ENCODE peak calls at places on chromosomes 2 and 18, in four cellular contexts. One of them, this sample, is unnamed. For H3K27me3, the result is how much of the 10 kb centered on the place peaks cover.

GRCh38 chr2:192499476-192499875 is 304.7 kb upstream of the TMEFF2 start:
- DNase-seq in sigmoid colon: no peak
- DNase-seq in endothelial cell of umbilical vein: no peak
- DNase-seq in upper lobe of left lung: no peak
- DNase-seq in this sample: no peak

GRCh38 chr18:5728566-5728965 is 166.8 kb downstream of the TMEM200C start:
- DNase-seq in endothelial cell of umbilical vein: no peak
- DNase-seq in sigmoid colon: no peak
- DNase-seq in upper lobe of left lung: no peak
- DNase-seq in this sample: no peak

GRCh38 chr2:127623388-127624320 is 22.3 kb upstream of the GPR17 start:
- DNase-seq in endothelial cell of umbilical vein: no peak
- DNase-seq in sigmoid colon: peak
- DNase-seq in upper lobe of left lung: peak
- DNase-seq in this sample: no peak

GRCh38 chr2:48699377-48699951 is 56.1 kb downstream of the LHCGR start:
- DNase-seq in upper lobe of left lung: no peak
- DNase-seq in endothelial cell of umbilical vein: no peak
- DNase-seq in sigmoid colon: no peak
- DNase-seq in this sample: no peak

GRCh38 chr2:28691774-28692281 is 59.8 kb upstream of the PPP1CB start:
- DNase-seq in upper lobe of left lung: no peak
- DNase-seq in sigmoid colon: peak
- DNase-seq in endothelial cell of umbilical vein: peak
- DNase-seq in this sample: no peak

GRCh38 chr18:58235001-58235436 is 191.0 kb downstream of the NEDD4L start:
- DNase-seq in sigmoid colon: no peak
- DNase-seq in upper lobe of left lung: no peak
- DNase-seq in endothelial cell of umbilical vein: no peak
- DNase-seq in this sample: peak

GRCh38 chr2:9335322-9335754 is 88.0 kb downstream of the ITGB1BP1 start:
- DNase-seq in endothelial cell of umbilical vein: no peak
- DNase-seq in sigmoid colon: no peak
- DNase-seq in upper lobe of left lung: no peak
- DNase-seq in this sample: no peak

GRCh38 chr18:51340332-51340731 is 142.9 kb upstream of the MEX3C start:
- DNase-seq in endothelial cell of umbilical vein: no peak
- DNase-seq in upper lobe of left lung: no peak
- DNase-seq in sigmoid colon: no peak
- DNase-seq in this sample: no peak

GRCh38 chr2:3198119-3198518 is 179.5 kb downstream of the EIPR1 start:
- DNase-seq in upper lobe of left lung: no peak
- DNase-seq in endothelial cell of umbilical vein: no peak
- DNase-seq in sigmoid colon: no peak
- DNase-seq in this sample: no peak

GRCh38 chr2:135850811-135851668 is 14.1 kb upstream of the LCT start:
- DNase-seq in sigmoid colon: no peak
- DNase-seq in upper lobe of left lung: no peak
- DNase-seq in endothelial cell of umbilical vein: no peak
- DNase-seq in this sample: no peak

GRCh38 chr2:205188516-205189138 is 493.7 kb upstream of the NRP2 start:
- DNase-seq in sigmoid colon: peak
- DNase-seq in upper lobe of left lung: no peak
- DNase-seq in endothelial cell of umbilical vein: no peak
- DNase-seq in this sample: no peak

GRCh38 chr2:199303814-199304213 is 153.9 kb downstream of the SATB2 start:
- DNase-seq in sigmoid colon: no peak
- DNase-seq in upper lobe of left lung: no peak
- DNase-seq in endothelial cell of umbilical vein: peak
- DNase-seq in this sample: no peak

GRCh38 chr2:241501551-241501950 is 6.8 kb downstream of the STK25 start:
- DNase-seq in sigmoid colon: no peak
- DNase-seq in upper lobe of left lung: no peak
- DNase-seq in endothelial cell of umbilical vein: no peak
- DNase-seq in this sample: no peak

GRCh38 chr2:144389930-144390311 is 130.0 kb downstream of the ZEB2 start:
- DNase-seq in sigmoid colon: no peak
- DNase-seq in upper lobe of left lung: no peak
- DNase-seq in endothelial cell of umbilical vein: no peak
- DNase-seq in this sample: no peak

GRCh38 chr2:9410108-9410507 is 13.2 kb downstream of the ITGB1BP1 start:
- DNase-seq in sigmoid colon: no peak
- DNase-seq in upper lobe of left lung: no peak
- DNase-seq in endothelial cell of umbilical vein: no peak
- DNase-seq in this sample: no peak

GRCh38 chr2:73085691-73086090 is 14.2 kb upstream of the SFXN5 start:
- DNase-seq in endothelial cell of umbilical vein: peak
- DNase-seq in upper lobe of left lung: no peak
- DNase-seq in sigmoid colon: peak
- DNase-seq in this sample: peak

GRCh38 chr2:107588960-107589542 is 237.6 kb upstream of the RGPD4 start:
- DNase-seq in sigmoid colon: no peak
- DNase-seq in endothelial cell of umbilical vein: no peak
- DNase-seq in upper lobe of left lung: no peak
- DNase-seq in this sample: no peak

GRCh38 chr2:176129013-176129796 is at the start of gene HOXD8:
- DNase-seq in sigmoid colon: peak
- DNase-seq in upper lobe of left lung: peak
- DNase-seq in endothelial cell of umbilical vein: peak
- DNase-seq in this sample: no peak

DNA sequence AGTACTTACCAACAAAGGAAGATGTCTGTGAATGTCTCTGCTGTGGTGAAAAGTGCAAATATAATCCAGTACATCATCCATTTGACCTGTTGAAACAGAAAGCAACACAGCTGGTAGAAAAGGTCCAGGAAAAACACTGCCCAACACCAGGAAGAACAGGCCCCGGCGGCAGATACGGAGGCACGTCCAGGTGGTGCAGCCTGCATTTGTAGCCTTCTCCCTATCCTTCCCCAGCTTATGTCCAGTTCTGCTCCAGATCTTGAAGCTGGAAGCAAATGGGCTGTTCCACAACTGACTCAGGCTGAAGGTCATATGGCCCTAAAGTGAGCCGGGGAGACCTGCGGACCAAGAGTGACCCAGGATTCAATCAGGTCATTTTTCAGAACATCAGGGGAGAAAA is 64.7 kb downstream of the MRPL35 start:
- DNase-seq in endothelial cell of umbilical vein: no peak
- DNase-seq in sigmoid colon: no peak
- DNase-seq in upper lobe of left lung: no peak
- DNase-seq in this sample: no peak
- H3K27me3 ChIP-seq in endothelial cell of umbilical vein: under half
- H3K27me3 ChIP-seq in sigmoid colon: under half
- H3K27me3 ChIP-seq in upper lobe of left lung: under half
- H3K27me3 ChIP-seq in this sample: under half

GRCh38 chr2:181193550-181193949 is 213.1 kb downstream of the UBE2E3 start:
- DNase-seq in upper lobe of left lung: no peak
- DNase-seq in endothelial cell of umbilical vein: no peak
- DNase-seq in sigmoid colon: no peak
- DNase-seq in this sample: no peak

GRCh38 chr2:181185948-181186347 is 205.5 kb downstream of the UBE2E3 start:
- DNase-seq in sigmoid colon: no peak
- DNase-seq in endothelial cell of umbilical vein: no peak
- DNase-seq in upper lobe of left lung: no peak
- DNase-seq in this sample: no peak

GRCh38 chr2:181189932-181190331 is 209.5 kb downstream of the UBE2E3 start:
- DNase-seq in upper lobe of left lung: no peak
- DNase-seq in endothelial cell of umbilical vein: no peak
- DNase-seq in sigmoid colon: no peak
- DNase-seq in this sample: no peak

GRCh38 chr2:181188605-181189004 is 208.2 kb downstream of the UBE2E3 start:
- DNase-seq in sigmoid colon: no peak
- DNase-seq in upper lobe of left lung: no peak
- DNase-seq in endothelial cell of umbilical vein: no peak
- DNase-seq in this sample: no peak

DNA sequence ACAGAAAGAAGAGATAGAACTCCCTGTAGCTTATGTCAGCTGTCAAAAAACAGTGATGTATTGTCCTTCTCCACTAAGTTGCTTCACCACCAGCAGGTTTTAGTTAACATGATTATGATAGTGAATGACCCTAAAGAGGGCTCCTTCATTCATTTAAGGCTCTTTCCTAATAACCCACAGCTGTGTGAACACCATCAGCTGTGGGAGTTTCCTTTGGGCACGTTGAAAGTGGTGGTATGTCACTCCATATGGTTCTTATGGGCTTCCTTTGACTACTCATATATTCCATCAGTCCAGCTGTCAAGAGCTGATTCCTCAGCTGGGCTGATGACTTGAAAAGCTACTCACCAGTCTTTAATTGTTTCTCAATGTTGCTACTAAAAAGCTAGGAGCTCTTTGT is 210.3 kb downstream of the UBE2E3 start:
- DNase-seq in endothelial cell of umbilical vein: no peak
- DNase-seq in sigmoid colon: no peak
- DNase-seq in upper lobe of left lung: no peak
- DNase-seq in this sample: no peak
- TF ChIP-seq POLR2AphosphoS5 in endothelial cell of umbilical vein: no peak
- TF ChIP-seq POLR2AphosphoS5 in sigmoid colon: no peak
- TF ChIP-seq POLR2AphosphoS5 in upper lobe of left lung: no peak
- TF ChIP-seq POLR2AphosphoS5 in this sample: no peak

GRCh38 chr2:179275280-179276013 is 10.8 kb upstream of the SESTD1 start:
- DNase-seq in sigmoid colon: no peak
- DNase-seq in upper lobe of left lung: no peak
- DNase-seq in endothelial cell of umbilical vein: no peak
- DNase-seq in this sample: no peak
- H3K27ac ChIP-seq in sigmoid colon: peak
- H3K27ac ChIP-seq in upper lobe of left lung: no peak
- H3K27ac ChIP-seq in endothelial cell of umbilical vein: no peak
- H3K27ac ChIP-seq in this sample: no peak

GRCh38 chr2:85761946-85762345 is 8.2 kb downstream of the ATOH8 start:
- DNase-seq in sigmoid colon: no peak
- DNase-seq in endothelial cell of umbilical vein: no peak
- DNase-seq in upper lobe of left lung: no peak
- DNase-seq in this sample: no peak

GRCh38 chr2:85763132-85763531 is 9.3 kb downstream of the ATOH8 start:
- DNase-seq in sigmoid colon: no peak
- DNase-seq in upper lobe of left lung: no peak
- DNase-seq in endothelial cell of umbilical vein: no peak
- DNase-seq in this sample: no peak

GRCh38 chr2:85760872-85761271 is 7.1 kb downstream of the ATOH8 start:
- DNase-seq in endothelial cell of umbilical vein: no peak
- DNase-seq in sigmoid colon: no peak
- DNase-seq in upper lobe of left lung: no peak
- DNase-seq in this sample: no peak

GRCh38 chr2:85760371-85760770 is 6.6 kb downstream of the ATOH8 start:
- DNase-seq in upper lobe of left lung: no peak
- DNase-seq in endothelial cell of umbilical vein: peak
- DNase-seq in sigmoid colon: no peak
- DNase-seq in this sample: no peak

GRCh38 chr2:85761512-85761944 is 7.7 kb downstream of the ATOH8 start:
- DNase-seq in sigmoid colon: no peak
- DNase-seq in endothelial cell of umbilical vein: no peak
- DNase-seq in upper lobe of left lung: no peak
- DNase-seq in this sample: no peak
- H3K27me3 ChIP-seq in sigmoid colon: under half
- H3K27me3 ChIP-seq in endothelial cell of umbilical vein: under half
- H3K27me3 ChIP-seq in upper lobe of left lung: under half
- H3K27me3 ChIP-seq in this sample: under half

GRCh38 chr2:190283783-190284182 is 35.8 kb downstream of the HIBCH start:
- DNase-seq in endothelial cell of umbilical vein: no peak
- DNase-seq in sigmoid colon: no peak
- DNase-seq in upper lobe of left lung: no peak
- DNase-seq in this sample: no peak
- TF ChIP-seq POLR2AphosphoS5 in endothelial cell of umbilical vein: no peak
- TF ChIP-seq POLR2AphosphoS5 in sigmoid colon: no peak
- TF ChIP-seq POLR2AphosphoS5 in upper lobe of left lung: no peak
- TF ChIP-seq POLR2AphosphoS5 in this sample: no peak

GRCh38 chr2:20106746-20107145 is 55.3 kb upstream of the LAPTM4A start:
- DNase-seq in upper lobe of left lung: peak
- DNase-seq in endothelial cell of umbilical vein: peak
- DNase-seq in sigmoid colon: no peak
- DNase-seq in this sample: peak
- H3K27ac ChIP-seq in upper lobe of left lung: no peak
- H3K27ac ChIP-seq in endothelial cell of umbilical vein: no peak
- H3K27ac ChIP-seq in sigmoid colon: no peak
- H3K27ac ChIP-seq in this sample: no peak

GRCh38 chr18:11741505-11742145 is 52.6 kb downstream of the GNAL start:
- DNase-seq in sigmoid colon: no peak
- DNase-seq in endothelial cell of umbilical vein: no peak
- DNase-seq in upper lobe of left lung: no peak
- DNase-seq in this sample: no peak

GRCh38 chr18:11736656-11737055 is 47.6 kb downstream of the GNAL start:
- DNase-seq in endothelial cell of umbilical vein: no peak
- DNase-seq in upper lobe of left lung: no peak
- DNase-seq in sigmoid colon: no peak
- DNase-seq in this sample: no peak

GRCh38 chr18:11739893-11740292 is 50.8 kb downstream of the GNAL start:
- DNase-seq in sigmoid colon: no peak
- DNase-seq in endothelial cell of umbilical vein: no peak
- DNase-seq in upper lobe of left lung: no peak
- DNase-seq in this sample: no peak
- H3K27me3 ChIP-seq in sigmoid colon: under half
- H3K27me3 ChIP-seq in endothelial cell of umbilical vein: under half
- H3K27me3 ChIP-seq in upper lobe of left lung: under half
- H3K27me3 ChIP-seq in this sample: under half

GRCh38 chr2:46818141-46818552 is 97.5 kb downstream of the MCFD2 start:
- DNase-seq in endothelial cell of umbilical vein: no peak
- DNase-seq in sigmoid colon: peak
- DNase-seq in upper lobe of left lung: no peak
- DNase-seq in this sample: no peak
- TF ChIP-seq POLR2AphosphoS5 in endothelial cell of umbilical vein: no peak
- TF ChIP-seq POLR2AphosphoS5 in sigmoid colon: peak
- TF ChIP-seq POLR2AphosphoS5 in upper lobe of left lung: peak
- TF ChIP-seq POLR2AphosphoS5 in this sample: peak